ENCODE peak calls at places on chromosomes 12 and 14, in six cellular contexts. One of them, this sample, is unnamed.
A peak's percentile ranks its signal among the peaks of the same experiment; 100 is the strongest.

GRCh38 chr14:20332946-20333782 is at the start of gene CCNB1IP1:
- DNase-seq in astrocyte of the spinal cord: peak; percentile 92
- DNase-seq in kidney epithelial cell: peak; percentile 88
- DNase-seq in fibroblast of lung: peak; percentile 95
- DNase-seq in lower lobe of right lung: no peak
- DNase-seq in brain microvascular endothelial cell: peak; percentile 84
- DNase-seq in this sample: peak; percentile 67

GRCh38 chr14:69501362-69501964 is 16.9 kb downstream of the PLEKHD1 start:
- DNase-seq in astrocyte of the spinal cord: peak; percentile 21
- DNase-seq in kidney epithelial cell: no peak
- DNase-seq in fibroblast of lung: peak; percentile 11
- DNase-seq in lower lobe of right lung: peak; percentile 60
- DNase-seq in brain microvascular endothelial cell: no peak
- DNase-seq in this sample: no peak

GRCh38 chr12:84497819-84498218 is 414.8 kb downstream of the SLC6A15 start:
- DNase-seq in astrocyte of the spinal cord: no peak
- DNase-seq in kidney epithelial cell: no peak
- DNase-seq in fibroblast of lung: peak; percentile 5
- DNase-seq in lower lobe of right lung: no peak
- DNase-seq in brain microvascular endothelial cell: peak; percentile 22
- DNase-seq in this sample: no peak

GRCh38 chr12:56086096-56086495 is 6.1 kb downstream of the ERBB3 start:
- DNase-seq in astrocyte of the spinal cord: no peak
- DNase-seq in kidney epithelial cell: no peak
- DNase-seq in fibroblast of lung: no peak
- DNase-seq in lower lobe of right lung: no peak
- DNase-seq in brain microvascular endothelial cell: no peak
- DNase-seq in this sample: no peak

GRCh38 chr14:102049258-102050025 is 37.4 kb downstream of the HSP90AA1 start:
- DNase-seq in astrocyte of the spinal cord: no peak
- DNase-seq in kidney epithelial cell: no peak
- DNase-seq in fibroblast of lung: no peak
- DNase-seq in lower lobe of right lung: no peak
- DNase-seq in brain microvascular endothelial cell: no peak
- DNase-seq in this sample: no peak

GRCh38 chr12:53097207-53097563 is 282 bp upstream of the IGFBP6 start:
- DNase-seq in astrocyte of the spinal cord: peak; percentile 24
- DNase-seq in kidney epithelial cell: no peak
- DNase-seq in fibroblast of lung: peak; percentile 61
- DNase-seq in lower lobe of right lung: no peak
- DNase-seq in brain microvascular endothelial cell: no peak
- DNase-seq in this sample: no peak

GRCh38 chr12:88390811-88391210 is 189.5 kb downstream of the KITLG start:
- DNase-seq in astrocyte of the spinal cord: no peak
- DNase-seq in kidney epithelial cell: no peak
- DNase-seq in fibroblast of lung: no peak
- DNase-seq in lower lobe of right lung: no peak
- DNase-seq in brain microvascular endothelial cell: no peak
- DNase-seq in this sample: no peak

GRCh38 chr12:93824514-93825500 is 147.6 kb downstream of the CRADD start:
- DNase-seq in astrocyte of the spinal cord: peak; percentile 47
- DNase-seq in kidney epithelial cell: no peak
- DNase-seq in fibroblast of lung: peak; percentile 48
- DNase-seq in lower lobe of right lung: no peak
- DNase-seq in brain microvascular endothelial cell: peak; percentile 44
- DNase-seq in this sample: no peak

GRCh38 chr12:79874665-79875064 is 60.2 kb downstream of the PPP1R12A start:
- DNase-seq in astrocyte of the spinal cord: no peak
- DNase-seq in kidney epithelial cell: no peak
- DNase-seq in fibroblast of lung: no peak
- DNase-seq in lower lobe of right lung: no peak
- DNase-seq in brain microvascular endothelial cell: no peak
- DNase-seq in this sample: no peak

GRCh38 chr12:42372154-42372791 is 46.3 kb downstream of the PPHLN1 start:
- DNase-seq in astrocyte of the spinal cord: peak; percentile 28
- DNase-seq in kidney epithelial cell: no peak
- DNase-seq in fibroblast of lung: peak; percentile 22
- DNase-seq in lower lobe of right lung: no peak
- DNase-seq in brain microvascular endothelial cell: peak; percentile 33
- DNase-seq in this sample: peak; percentile 4

GRCh38 chr12:122159879-122160278 is 14.1 kb downstream of the IL31 start:
- DNase-seq in astrocyte of the spinal cord: no peak
- DNase-seq in kidney epithelial cell: no peak
- DNase-seq in fibroblast of lung: no peak
- DNase-seq in lower lobe of right lung: no peak
- DNase-seq in brain microvascular endothelial cell: no peak
- DNase-seq in this sample: no peak

GRCh38 chr12:118061876-118062791 is 1.2 kb upstream of the WSB2 start:
- DNase-seq in astrocyte of the spinal cord: peak; percentile 50
- DNase-seq in kidney epithelial cell: no peak
- DNase-seq in fibroblast of lung: peak; percentile 70
- DNase-seq in lower lobe of right lung: peak; percentile 52
- DNase-seq in brain microvascular endothelial cell: no peak
- DNase-seq in this sample: no peak

DNA sequence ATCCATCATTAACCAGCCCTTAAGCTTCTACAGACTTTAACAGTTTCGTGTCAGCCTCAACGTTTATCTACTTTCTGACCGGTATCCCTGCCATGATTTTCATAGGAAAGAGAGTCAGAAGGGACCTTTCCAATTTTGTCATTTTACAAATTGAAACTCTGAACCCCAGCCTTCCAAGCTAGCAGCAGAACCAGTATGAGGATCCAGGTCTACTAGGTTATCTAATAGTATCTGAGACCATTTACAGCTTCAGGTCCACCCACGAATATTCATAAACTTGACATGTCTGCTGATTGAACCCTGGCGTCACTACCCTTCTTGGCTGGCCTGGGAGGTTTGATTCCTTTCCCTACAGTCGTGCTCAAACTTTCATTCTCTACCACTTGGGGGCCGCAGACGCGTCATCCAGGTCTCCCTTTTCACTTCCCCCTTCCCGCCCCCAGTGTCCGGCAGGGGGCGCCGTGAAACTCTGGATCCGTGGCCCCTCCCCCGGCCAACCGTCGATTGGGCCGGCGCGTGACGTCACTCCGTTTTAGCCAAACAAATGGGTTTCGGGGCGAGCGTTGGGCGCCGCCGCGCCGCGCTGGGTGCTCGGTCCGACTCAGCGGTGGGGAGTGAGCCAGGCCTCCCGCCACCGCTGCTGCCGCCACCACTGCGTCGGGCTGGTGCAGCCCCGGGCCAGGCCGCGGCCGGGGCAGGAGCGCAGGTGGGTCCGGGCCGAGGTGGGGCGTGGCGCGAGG is at the start of gene FBXO34:
- DNase-seq in astrocyte of the spinal cord: peak; percentile 98
- DNase-seq in kidney epithelial cell: peak; percentile 78
- DNase-seq in fibroblast of lung: peak; percentile 92
- DNase-seq in lower lobe of right lung: peak; percentile 99
- DNase-seq in brain microvascular endothelial cell: peak; percentile 97
- DNase-seq in this sample: peak; percentile 59
- TF ChIP-seq CTCF in astrocyte of the spinal cord: peak; percentile 99
- TF ChIP-seq CTCF in kidney epithelial cell: peak; percentile 100
- TF ChIP-seq CTCF in fibroblast of lung: peak; percentile 94
- TF ChIP-seq CTCF in lower lobe of right lung: peak; percentile 97
- TF ChIP-seq CTCF in brain microvascular endothelial cell: peak; percentile 100
- TF ChIP-seq CTCF in this sample: peak; percentile 100

GRCh38 chr14:93957333-93957710 is 19.0 kb downstream of the ASB2 start:
- DNase-seq in astrocyte of the spinal cord: no peak
- DNase-seq in kidney epithelial cell: no peak
- DNase-seq in fibroblast of lung: no peak
- DNase-seq in lower lobe of right lung: no peak
- DNase-seq in brain microvascular endothelial cell: no peak
- DNase-seq in this sample: no peak
- H3K4me3 ChIP-seq in astrocyte of the spinal cord: no peak overlapping the region
- H3K4me3 ChIP-seq in kidney epithelial cell: no peak overlapping the region
- H3K4me3 ChIP-seq in fibroblast of lung: no peak overlapping the region
- H3K4me3 ChIP-seq in lower lobe of right lung: no peak overlapping the region
- H3K4me3 ChIP-seq in brain microvascular endothelial cell: no peak overlapping the region
- H3K4me3 ChIP-seq in this sample: no peak overlapping the region

DNA sequence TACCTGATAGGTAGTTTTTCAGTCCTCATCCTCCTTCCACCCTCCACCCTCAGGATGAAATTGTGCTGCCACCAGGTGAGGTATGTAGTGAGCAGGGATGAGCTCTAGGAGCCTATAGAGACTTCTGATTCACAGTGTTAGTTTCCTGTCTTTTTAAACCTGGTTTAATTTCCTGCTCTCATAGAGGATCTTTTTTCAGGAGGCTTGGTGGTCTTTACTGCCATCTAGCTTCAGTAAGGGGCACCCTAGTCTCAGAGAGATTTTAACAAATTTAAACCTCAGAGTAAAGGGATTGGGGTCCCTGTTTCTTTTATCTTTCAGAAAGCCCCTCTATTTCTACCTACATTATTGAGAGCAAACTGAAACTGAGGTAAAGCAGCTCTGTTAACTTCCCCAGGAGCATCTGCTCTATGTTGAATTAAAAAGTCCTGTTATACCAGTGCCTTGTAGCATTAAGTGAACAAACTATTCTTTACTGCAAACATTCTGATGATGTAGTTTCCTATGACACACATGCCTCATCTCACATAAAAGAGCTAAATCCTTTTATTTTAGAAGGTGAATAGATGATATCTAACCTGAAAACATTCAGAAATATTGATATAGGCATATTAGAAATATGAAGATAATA is 172.2 kb upstream of the DDHD1 start:
- DNase-seq in astrocyte of the spinal cord: no peak
- DNase-seq in kidney epithelial cell: no peak
- DNase-seq in fibroblast of lung: no peak
- DNase-seq in lower lobe of right lung: no peak
- DNase-seq in brain microvascular endothelial cell: no peak
- DNase-seq in this sample: no peak
- TF ChIP-seq CTCF in astrocyte of the spinal cord: peak; percentile 59
- TF ChIP-seq CTCF in kidney epithelial cell: peak; percentile 55
- TF ChIP-seq CTCF in fibroblast of lung: peak; percentile 61
- TF ChIP-seq CTCF in lower lobe of right lung: no peak
- TF ChIP-seq CTCF in brain microvascular endothelial cell: peak; percentile 62
- TF ChIP-seq CTCF in this sample: no peak

GRCh38 chr12:268483-268840 is 5.8 kb upstream of the SLC6A13 start:
- DNase-seq in astrocyte of the spinal cord: no peak
- DNase-seq in kidney epithelial cell: no peak
- DNase-seq in fibroblast of lung: no peak
- DNase-seq in lower lobe of right lung: no peak
- DNase-seq in brain microvascular endothelial cell: no peak
- DNase-seq in this sample: no peak
- H3K4me3 ChIP-seq in astrocyte of the spinal cord: no peak overlapping the region
- H3K4me3 ChIP-seq in kidney epithelial cell: no peak overlapping the region
- H3K4me3 ChIP-seq in fibroblast of lung: no peak overlapping the region
- H3K4me3 ChIP-seq in lower lobe of right lung: no peak overlapping the region
- H3K4me3 ChIP-seq in brain microvascular endothelial cell: no peak overlapping the region
- H3K4me3 ChIP-seq in this sample: no peak overlapping the region

GRCh38 chr12:82378997-82379396 is 20.7 kb downstream of the METTL25 start:
- DNase-seq in astrocyte of the spinal cord: no peak
- DNase-seq in kidney epithelial cell: no peak
- DNase-seq in fibroblast of lung: no peak
- DNase-seq in lower lobe of right lung: no peak
- DNase-seq in brain microvascular endothelial cell: no peak
- DNase-seq in this sample: no peak

GRCh38 chr12:82383930-82384513 is 25.7 kb downstream of the METTL25 start:
- DNase-seq in astrocyte of the spinal cord: peak; percentile 42
- DNase-seq in kidney epithelial cell: no peak
- DNase-seq in fibroblast of lung: peak; percentile 26
- DNase-seq in lower lobe of right lung: no peak
- DNase-seq in brain microvascular endothelial cell: peak; percentile 25
- DNase-seq in this sample: no peak
- TF ChIP-seq CTCF in astrocyte of the spinal cord: peak; percentile 57
- TF ChIP-seq CTCF in kidney epithelial cell: peak; percentile 53
- TF ChIP-seq CTCF in fibroblast of lung: peak; percentile 66
- TF ChIP-seq CTCF in lower lobe of right lung: peak; percentile 18
- TF ChIP-seq CTCF in brain microvascular endothelial cell: peak; percentile 51
- TF ChIP-seq CTCF in this sample: no peak

DNA sequence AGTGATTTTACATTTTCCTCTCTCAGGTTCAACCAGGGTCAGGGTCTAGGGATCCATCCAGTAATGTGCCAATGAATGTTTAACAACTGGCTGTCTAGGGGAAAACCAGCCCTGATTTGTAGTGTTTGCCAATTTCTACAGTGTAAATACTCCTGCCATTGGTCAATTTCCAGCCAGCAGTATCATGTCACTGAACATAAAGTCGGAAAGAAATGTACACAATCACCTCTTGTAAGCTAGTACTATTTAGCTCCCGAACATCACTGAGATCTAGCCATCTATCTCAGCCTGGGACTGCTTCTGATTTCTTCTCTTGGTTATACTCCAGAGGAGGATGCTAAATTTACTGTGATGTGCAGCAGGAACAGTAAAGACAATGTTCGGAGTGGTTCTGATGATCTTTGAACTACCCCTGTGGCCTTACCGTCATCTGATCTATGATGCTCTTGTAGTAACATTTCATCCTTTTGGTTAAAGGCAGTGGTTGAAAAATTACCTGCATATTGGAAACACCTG is 36.7 kb upstream of the EGLN3 start:
- DNase-seq in astrocyte of the spinal cord: no peak
- DNase-seq in kidney epithelial cell: no peak
- DNase-seq in fibroblast of lung: no peak
- DNase-seq in lower lobe of right lung: no peak
- DNase-seq in brain microvascular endothelial cell: no peak
- DNase-seq in this sample: no peak
- H3K4me3 ChIP-seq in astrocyte of the spinal cord: no peak overlapping the region
- H3K4me3 ChIP-seq in kidney epithelial cell: no peak overlapping the region
- H3K4me3 ChIP-seq in fibroblast of lung: no peak overlapping the region
- H3K4me3 ChIP-seq in lower lobe of right lung: no peak overlapping the region
- H3K4me3 ChIP-seq in brain microvascular endothelial cell: no peak overlapping the region
- H3K4me3 ChIP-seq in this sample: no peak overlapping the region

GRCh38 chr12:131840643-131841416 is 12.6 kb downstream of the MMP17 start:
- DNase-seq in astrocyte of the spinal cord: no peak
- DNase-seq in kidney epithelial cell: no peak
- DNase-seq in fibroblast of lung: no peak
- DNase-seq in lower lobe of right lung: no peak
- DNase-seq in brain microvascular endothelial cell: no peak
- DNase-seq in this sample: no peak
- TF ChIP-seq CTCF in astrocyte of the spinal cord: no peak
- TF ChIP-seq CTCF in kidney epithelial cell: no peak
- TF ChIP-seq CTCF in fibroblast of lung: no peak
- TF ChIP-seq CTCF in lower lobe of right lung: no peak
- TF ChIP-seq CTCF in brain microvascular endothelial cell: no peak
- TF ChIP-seq CTCF in this sample: no peak

GRCh38 chr12:1206118-1206734 is 215.2 kb downstream of the ERC1 start:
- DNase-seq in astrocyte of the spinal cord: no peak
- DNase-seq in kidney epithelial cell: no peak
- DNase-seq in fibroblast of lung: no peak
- DNase-seq in lower lobe of right lung: no peak
- DNase-seq in brain microvascular endothelial cell: no peak
- DNase-seq in this sample: no peak

GRCh38 chr12:1205512-1206060 is 214.6 kb downstream of the ERC1 start:
- DNase-seq in astrocyte of the spinal cord: peak; percentile 55
- DNase-seq in kidney epithelial cell: no peak
- DNase-seq in fibroblast of lung: peak; percentile 57
- DNase-seq in lower lobe of right lung: no peak
- DNase-seq in brain microvascular endothelial cell: peak; percentile 14
- DNase-seq in this sample: no peak

GRCh38 chr12:1201886-1202285 is 210.9 kb downstream of the ERC1 start:
- DNase-seq in astrocyte of the spinal cord: no peak
- DNase-seq in kidney epithelial cell: no peak
- DNase-seq in fibroblast of lung: no peak
- DNase-seq in lower lobe of right lung: no peak
- DNase-seq in brain microvascular endothelial cell: no peak
- DNase-seq in this sample: no peak

GRCh38 chr12:1204581-1205121 is 213.6 kb downstream of the ERC1 start:
- DNase-seq in astrocyte of the spinal cord: peak; percentile 35
- DNase-seq in kidney epithelial cell: no peak
- DNase-seq in fibroblast of lung: peak; percentile 31
- DNase-seq in lower lobe of right lung: no peak
- DNase-seq in brain microvascular endothelial cell: peak; percentile 23
- DNase-seq in this sample: no peak

DNA sequence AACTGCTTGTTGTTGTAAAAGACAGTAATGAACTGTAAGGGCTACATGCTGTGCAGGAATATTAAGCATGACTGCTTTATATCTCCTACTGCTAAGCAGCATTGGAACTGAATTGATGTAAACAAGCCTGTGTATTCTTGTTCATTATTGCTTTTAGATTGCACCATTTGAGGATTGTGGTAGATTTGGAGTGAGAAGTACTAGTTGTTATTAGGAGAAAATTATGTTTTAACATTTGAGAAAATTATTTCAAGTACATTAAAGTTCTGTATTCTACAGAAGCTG is 212.7 kb downstream of the ERC1 start:
- DNase-seq in astrocyte of the spinal cord: peak; percentile 11
- DNase-seq in kidney epithelial cell: no peak
- DNase-seq in fibroblast of lung: no peak
- DNase-seq in lower lobe of right lung: no peak
- DNase-seq in brain microvascular endothelial cell: no peak
- DNase-seq in this sample: no peak
- H3K4me3 ChIP-seq in astrocyte of the spinal cord: no peak overlapping the region
- H3K4me3 ChIP-seq in kidney epithelial cell: no peak overlapping the region
- H3K4me3 ChIP-seq in fibroblast of lung: no peak overlapping the region
- H3K4me3 ChIP-seq in lower lobe of right lung: no peak overlapping the region
- H3K4me3 ChIP-seq in brain microvascular endothelial cell: no peak overlapping the region
- H3K4me3 ChIP-seq in this sample: no peak overlapping the region

This sample was measured in AG04449.